ENCODE peak calls at places on chromosomes 6 and 20, in ten cellular contexts. T is psoas muscle, A is dorsolateral prefrontal cortex, I is AG09319, D is cardiac muscle cell, Z is endothelial cell, R is A549, K is activated B cell treated with CpG ODN at 0.5 μM for 24 hours, X is endodermal cell, B is stomach. Q is an unnamed sample.
A peak's percentile ranks its signal among the peaks of the same experiment; 100 is the strongest.

GRCh38 chr6:25415701-25416100 is 136.5 kb downstream of the CARMIL1 start:
- DNase-seq in I (no peak), T (no peak), X (no peak), Z (no peak), K (no peak), D (no peak), R (no peak), B (no peak), A (no peak), Q (no peak)

GRCh38 chr6:131646249-131646670 is 9.2 kb downstream of the ENPP3 start:
- DNase-seq in D (no peak), A (no peak), Z (no peak), B (no peak), X (no peak), R (no peak), I (no peak), T (no peak), K (no peak), Q (no peak)

GRCh38 chr20:19492937-19493336 is 265.1 kb upstream of the RIN2 start:
- DNase-seq in Z (no peak), R (no peak), T (no peak), K (no peak), X (no peak), B (no peak), A (peak; percentile 38), D (no peak), I (no peak), Q (peak; percentile 14)

GRCh38 chr6:80969439-80969838 is 783.0 kb downstream of the TENT5A start:
- DNase-seq in Z (no peak), D (no peak), X (no peak), I (no peak), B (no peak), A (no peak), R (no peak), T (no peak), K (no peak), Q (no peak)

GRCh38 chr20:44601801-44602204 is 19.4 kb downstream of the PKIG start:
- DNase-seq in A (no peak), D (peak; percentile 85), K (no peak), R (no peak), Z (no peak), X (no peak), T (peak; percentile 76), I (peak; percentile 71), B (no peak), Q (peak; percentile 68)

GRCh38 chr20:16898433-16898832 is 150.3 kb downstream of the OTOR start:
- DNase-seq in K (no peak), T (no peak), X (no peak), D (no peak), A (no peak), I (no peak), B (no peak), R (no peak), Z (no peak), Q (no peak)

GRCh38 chr6:135209803-135210202 is 28.7 kb downstream of the MYB start:
- DNase-seq in K (no peak), R (no peak), T (no peak), Z (no peak), X (no peak), B (no peak), D (no peak), A (no peak), I (no peak), Q (peak; percentile 25)

GRCh38 chr6:157775376-157775775 is 47.7 kb upstream of the SNX9 start:
- DNase-seq in I (no peak), R (no peak), T (no peak), B (no peak), A (no peak), X (no peak), D (no peak), Z (no peak), K (no peak), Q (no peak)

GRCh38 chr6:161094904-161095440 is 103.4 kb downstream of the MAP3K4 start:
- DNase-seq in T (no peak), R (no peak), Z (no peak), X (no peak), I (no peak), K (no peak), B (no peak), D (no peak), A (no peak), Q (no peak)

GRCh38 chr6:147382945-147383554 is 125.4 kb upstream of the SAMD5 start:
- DNase-seq in A (no peak), D (peak; percentile 59), R (peak; percentile 5), Z (no peak), B (no peak), K (no peak), I (no peak), X (no peak), T (no peak), Q (no peak)

GRCh38 chr6:117906454-117906904 is 585 bp upstream of the SLC35F1 start:
- DNase-seq in B (no peak), T (no peak), X (no peak), R (no peak), I (no peak), A (no peak), Z (no peak), D (no peak), K (no peak), Q (no peak)

GRCh38 chr6:133160531-133160930 is 80.6 kb upstream of the EYA4 start:
- DNase-seq in I (no peak), R (no peak), Z (no peak), B (no peak), T (no peak), X (no peak), K (no peak), A (no peak), D (no peak), Q (no peak)

GRCh38 chr20:45991616-45992015 is 17.1 kb upstream of the MMP9 start:
- DNase-seq in B (no peak), A (no peak), R (no peak), I (no peak), D (peak; percentile 11), T (no peak), K (no peak), X (peak; percentile 20), Z (no peak), Q (no peak)

GRCh38 chr6:127069659-127070279 is 48.7 kb upstream of the RSPO3 start:
- DNase-seq in Z (no peak), T (no peak), R (peak; percentile 10), D (peak; percentile 48), I (no peak), X (no peak), B (no peak), K (no peak), A (no peak), Q (no peak)

DNA sequence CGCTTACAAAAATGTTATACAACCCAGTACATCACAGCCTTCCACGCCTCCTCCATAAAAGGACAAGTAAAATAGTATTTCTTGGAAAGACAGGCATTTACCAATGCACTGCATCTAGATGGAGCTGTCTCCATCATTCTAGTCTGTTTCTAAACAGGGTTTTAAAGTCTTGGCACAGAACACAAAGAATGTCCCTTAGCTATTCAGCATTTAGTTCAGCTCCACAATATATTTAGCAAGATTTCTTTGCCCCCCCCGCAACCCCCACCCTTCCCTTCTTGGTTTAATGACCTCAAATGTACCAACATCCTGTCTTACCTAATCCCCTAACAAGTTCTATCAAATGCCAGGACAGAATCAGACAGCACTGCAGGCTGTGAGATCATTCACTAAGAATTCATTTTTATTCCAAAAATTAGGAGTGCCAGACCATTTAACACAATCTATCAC is 198.6 kb downstream of the BACH2 start:
- DNase-seq in R (no peak), I (peak; percentile 42), D (peak; percentile 95), T (peak; percentile 82), B (no peak), K (no peak), X (no peak), Z (no peak), A (no peak), Q (peak; percentile 10)
- TF ChIP-seq CTCF in R (no peak), I (peak; percentile 56), D (peak; percentile 48), T (peak; percentile 37), B (no peak), K (no peak), X (peak; percentile 39), Z (no peak), A (peak; percentile 56), Q (no peak)

GRCh38 chr6:41093729-41094128 is 21.0 kb downstream of the NFYA start:
- DNase-seq in X (no peak), R (no peak), T (no peak), K (no peak), I (no peak), D (no peak), A (no peak), Z (no peak), B (no peak), Q (no peak)

GRCh38 chr6:41090841-41091761 is 18.3 kb downstream of the NFYA start:
- DNase-seq in Z (no peak), D (no peak), B (no peak), I (no peak), T (no peak), R (no peak), K (no peak), A (no peak), X (no peak), Q (peak; percentile 78)

GRCh38 chr6:41088451-41088850 is 15.7 kb downstream of the NFYA start:
- DNase-seq in T (no peak), Z (no peak), X (no peak), K (no peak), D (peak; percentile 13), R (no peak), A (no peak), I (no peak), B (no peak), Q (peak; percentile 53)

GRCh38 chr6:41097467-41098090 is 24.8 kb downstream of the NFYA start:
- DNase-seq in R (no peak), T (no peak), B (no peak), Z (no peak), I (no peak), D (peak; percentile 84), X (no peak), A (no peak), K (no peak), Q (no peak)

GRCh38 chr6:41092421-41093140 is 19.8 kb downstream of the NFYA start:
- DNase-seq in A (no peak), X (no peak), B (no peak), T (no peak), R (peak; percentile 7), I (no peak), D (peak; percentile 52), K (no peak), Z (no peak), Q (peak; percentile 58)
- TF ChIP-seq CTCF in A (peak; percentile 34), X (peak; percentile 66), B (no peak), T (peak; percentile 28), R (peak; percentile 43), I (peak; percentile 25), D (peak; percentile 56), K (no peak), Z (no peak), Q (no peak)

DNA sequence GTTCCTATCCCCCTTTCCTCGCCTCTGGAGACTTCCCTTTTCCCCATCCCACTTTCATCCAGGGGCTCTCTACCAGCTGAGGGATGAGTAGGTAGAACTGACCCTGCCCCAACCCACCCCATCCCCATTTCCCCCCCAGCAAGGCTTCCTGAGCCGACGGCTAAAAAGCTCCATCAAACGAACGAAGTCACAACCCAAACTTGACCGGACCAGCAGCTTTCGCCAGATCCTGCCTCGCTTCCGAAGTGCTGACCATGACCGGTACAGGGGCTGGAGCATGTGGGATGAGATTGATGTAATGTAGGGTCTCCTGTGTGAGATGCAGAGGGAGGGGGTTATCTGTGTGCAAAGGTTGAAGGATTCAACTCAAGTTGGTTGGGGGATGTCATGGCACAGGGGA is 12.7 kb downstream of the SYNGAP1 start:
- DNase-seq in X (peak; percentile 63), Z (no peak), K (no peak), A (no peak), B (no peak), I (no peak), D (no peak), T (no peak), R (no peak), Q (no peak)
- TF ChIP-seq CTCF in X (no peak), Z (no peak), K (no peak), A (no peak), B (no peak), I (no peak), D (no peak), T (no peak), R (no peak), Q (no peak)

GRCh38 chr6:28838634-28839442 is 84.9 kb downstream of the TRIM27 start:
- DNase-seq in D (peak; percentile 86), Z (peak; percentile 92), R (peak; percentile 67), A (peak; percentile 81), X (peak; percentile 97), T (peak; percentile 79), K (peak; percentile 68), I (peak; percentile 54), B (peak; percentile 77), Q (peak; percentile 87)
- TF ChIP-seq CTCF in D (peak; percentile 73), Z (peak; percentile 74), R (peak; percentile 56), A (peak; percentile 51), X (peak; percentile 84), T (peak; percentile 44), K (no peak), I (peak; percentile 76), B (no peak), Q (peak; percentile 52)